ENCODE peak calls at places on chromosome 17, in four cellular contexts. C is GM23248, J is IMR-90, I is SK-N-SH. B is an unnamed sample.
A peak's percentile ranks its signal among the peaks of the same experiment; 100 is the strongest.

GRCh38 chr17:32503251-32504165 is 16.7 kb downstream of the CDK5R1 start:
- DNase-seq in C (peak; percentile 51), J (no peak), I (no peak), B (peak; percentile 90)

GRCh38 chr17:33142703-33143299 is 150.3 kb downstream of the ASIC2 start:
- DNase-seq in C (peak; percentile 33), J (peak; percentile 24), I (no peak), B (no peak)

GRCh38 chr17:47847341-47848197 is 3.4 kb downstream of the SP6 start:
- DNase-seq in C (peak; percentile 51), J (no peak), I (peak; percentile 71), B (peak; percentile 80)

GRCh38 chr17:73476890-73477350 is 165.1 kb upstream of the CDC42EP4 start:
- DNase-seq in C (no peak), J (no peak), I (no peak), B (peak; percentile 27)

GRCh38 chr17:6862822-6863221 is 31.3 kb upstream of the TEKT1 start:
- DNase-seq in C (no peak), J (no peak), I (no peak), B (no peak)

GRCh38 chr17:65990593-65990992 is 201.3 kb downstream of the CEP112 start:
- DNase-seq in C (no peak), J (no peak), I (no peak), B (no peak)

GRCh38 chr17:7523033-7523432 is 25.8 kb upstream of the TNFSF12 start:
- DNase-seq in C (peak; percentile 30), J (no peak), I (no peak), B (peak; percentile 41)

GRCh38 chr17:50060951-50061712 is 5.2 kb downstream of the ITGA3 start:
- DNase-seq in C (peak; percentile 70), J (peak; percentile 75), I (no peak), B (peak; percentile 92)

GRCh38 chr17:39217734-39218369 is 7.9 kb downstream of the STAC2 start:
- DNase-seq in C (no peak), J (no peak), I (no peak), B (no peak)

GRCh38 chr17:48555183-48555615 is 10.3 kb upstream of the HOXB2 start:
- DNase-seq in C (peak; percentile 77), J (peak; percentile 99), I (no peak), B (no peak)

GRCh38 chr17:57595942-57596695 is 149.0 kb downstream of the CCDC182 start:
- DNase-seq in C (no peak), J (no peak), I (no peak), B (no peak)

GRCh38 chr17:48603959-48604769 is 622 bp downstream of the HOXB6 start:
- DNase-seq in C (peak; percentile 73), J (no peak), I (no peak), B (no peak)

GRCh38 chr17:57372156-57372555 is 115.8 kb downstream of the MSI2 start:
- DNase-seq in C (peak; percentile 9), J (peak; percentile 66), I (no peak), B (no peak)

GRCh38 chr17:61402978-61403845 is 3.6 kb downstream of the TBX2 start:
- DNase-seq in C (no peak), J (peak; percentile 66), I (peak; percentile 34), B (peak; percentile 91)

GRCh38 chr17:20116683-20117309 is 107.6 kb downstream of the SPECC1 start:
- DNase-seq in C (peak; percentile 69), J (peak; percentile 41), I (peak; percentile 66), B (peak; percentile 64)

GRCh38 chr17:81918762-81919545 is 978 bp upstream of the SIRT7 start:
- DNase-seq in C (no peak), J (no peak), I (no peak), B (no peak)
- H3K4me1 ChIP-seq in C (peaks cover 14% of the 10 kb centered on the region), J (peaks cover 25% of the 10 kb centered on the region), I (peaks cover 11% of the 10 kb centered on the region), B (peaks cover 23% of the 10 kb centered on the region)

GRCh38 chr17:45372325-45372869 is 55.6 kb upstream of the MAP3K14 start:
- DNase-seq in C (peak; percentile 54), J (peak; percentile 20), I (no peak), B (no peak)
- H2AFZ ChIP-seq in C (peak overlapping the region; percentile 71), J (peak overlapping the region; percentile 79), I (peak overlapping the region; percentile 48), B (no peak overlapping the region)

GRCh38 chr17:17680477-17681186 is 626 bp upstream of the RAI1 start:
- DNase-seq in C (no peak), J (no peak), I (no peak), B (no peak)
- H3K27ac ChIP-seq in C (no peak overlapping the region), J (no peak overlapping the region), I (no peak overlapping the region), B (no peak overlapping the region)

GRCh38 chr17:78762007-78762406 is 20.1 kb downstream of the CYTH1 start:
- DNase-seq in C (peak; percentile 47), J (peak; percentile 11), I (no peak), B (peak; percentile 78)
- H3K4me1 ChIP-seq in C (peaks cover 24% of the 10 kb centered on the region), J (peaks cover 8% of the 10 kb centered on the region), I (peaks cover 28% of the 10 kb centered on the region), B (no peaks in the 10 kb centered on the region)

GRCh38 chr17:42087042-42087701 is 11.1 kb downstream of the ZNF385C start:
- DNase-seq in C (no peak), J (no peak), I (no peak), B (peak; percentile 6)
- H2AFZ ChIP-seq in C (no peak overlapping the region), J (no peak overlapping the region), I (no peak overlapping the region), B (no peak overlapping the region)